ENCODE peak calls at places on chromosomes 3 and 15, in seven cellular contexts. N, F, U, Z, J, X and V are unnamed samples.

GRCh38 chr3:40317061-40317676 is 7.7 kb downstream of the EIF1B start:
- DNase-seq in U (peak; percentile 40), J (peak; percentile 81), F (peak; percentile 71), X (peak; percentile 33), Z (peak; percentile 81), N (no peak), V (no peak)

GRCh38 chr3:122313261-122313660 is 11.8 kb upstream of the CSTA start:
- DNase-seq in J (peak; percentile 35), Z (peak; percentile 11), N (no peak), F (no peak), X (no peak), U (no peak), V (no peak)

GRCh38 chr3:110568246-110568645 is 503.4 kb upstream of the NECTIN3 start:
- DNase-seq in Z (peak; percentile 82), U (no peak), F (peak; percentile 94), J (peak; percentile 77), N (no peak), X (no peak), V (no peak)

GRCh38 chr3:142947352-142947751 is 16.1 kb downstream of the PAQR9 start:
- DNase-seq in Z (no peak), U (no peak), J (no peak), N (no peak), X (no peak), F (no peak), V (no peak)

GRCh38 chr3:194871143-194871863 is 185.6 kb downstream of the FAM43A start:
- DNase-seq in N (peak; percentile 78), F (peak; percentile 91), J (peak; percentile 85), Z (peak; percentile 82), X (no peak), U (peak; percentile 49), V (no peak)

GRCh38 chr3:51817375-51817774 is 38.3 kb upstream of the IQCF6 start:
- DNase-seq in J (no peak), X (no peak), N (no peak), U (no peak), Z (no peak), F (no peak), V (no peak)

GRCh38 chr3:42063886-42064285 is 27.3 kb upstream of the TRAK1 start:
- DNase-seq in Z (peak; percentile 68), J (peak; percentile 70), N (no peak), F (peak; percentile 79), U (no peak), X (no peak), V (no peak)

GRCh38 chr3:11539677-11540076 is 104.0 kb downstream of the VGLL4 start:
- DNase-seq in F (no peak), Z (no peak), U (no peak), X (no peak), N (no peak), J (no peak), V (no peak)

GRCh38 chr3:14345496-14346150 is 56.8 kb upstream of the SLC6A6 start:
- DNase-seq in F (peak; percentile 55), Z (no peak), X (no peak), N (no peak), U (no peak), J (peak; percentile 9), V (no peak)

GRCh38 chr3:172138792-172139507 is 99.6 kb downstream of the FNDC3B start:
- DNase-seq in Z (no peak), N (peak; percentile 56), X (no peak), U (peak; percentile 67), J (peak; percentile 47), F (peak; percentile 40), V (no peak)

GRCh38 chr15:99504823-99505551 is 60.8 kb upstream of the MEF2A start:
- DNase-seq in N (no peak), F (peak; percentile 38), X (no peak), U (no peak), Z (peak; percentile 24), J (peak; percentile 35), V (no peak)

GRCh38 chr3:149462653-149463052 is 11.8 kb upstream of the TM4SF4 start:
- DNase-seq in J (no peak), F (peak; percentile 49), U (no peak), N (no peak), X (no peak), Z (no peak), V (no peak)

GRCh38 chr15:90660195-90660995 is 56.8 kb upstream of the BLM start:
- DNase-seq in J (peak; percentile 82), X (peak; percentile 21), U (no peak), N (peak; percentile 83), F (peak; percentile 91), Z (peak; percentile 79), V (no peak)

GRCh38 chr3:31891876-31892455 is 89.1 kb downstream of the OSBPL10 start:
- DNase-seq in J (no peak), U (no peak), X (no peak), N (no peak), F (no peak), Z (no peak), V (no peak)

GRCh38 chr3:14144423-14145075 is 19.7 kb downstream of the TMEM43 start:
- DNase-seq in X (peak; percentile 71), U (peak; percentile 71), N (peak; percentile 73), Z (peak; percentile 99), F (peak; percentile 99), J (peak; percentile 99), V (no peak)

GRCh38 chr3:171718493-171719205 is 91.6 kb downstream of the PLD1 start:
- DNase-seq in X (no peak), F (no peak), U (no peak), J (no peak), Z (no peak), N (no peak), V (no peak)

GRCh38 chr15:94298359-94298758 is 67.0 kb downstream of the MCTP2 start:
- DNase-seq in N (no peak), Z (no peak), J (no peak), U (no peak), X (no peak), F (no peak), V (no peak)

GRCh38 chr3:63303238-63303637 is 25.1 kb downstream of the SYNPR start:
- DNase-seq in Z (no peak), F (no peak), N (no peak), U (no peak), X (no peak), J (no peak), V (no peak)

GRCh38 chr3:132880986-132881385 is 157.2 kb upstream of the TMEM108 start:
- DNase-seq in N (no peak), Z (no peak), U (no peak), X (no peak), F (no peak), J (no peak), V (no peak)

GRCh38 chr3:17800232-17800631 is 57.8 kb upstream of the TBC1D5 start:
- DNase-seq in X (no peak), U (no peak), F (no peak), J (no peak), Z (no peak), N (no peak), V (no peak)

GRCh38 chr3:84978833-84979232 is 20.0 kb downstream of the CADM2 start:
- DNase-seq in N (no peak), F (no peak), Z (no peak), X (no peak), U (no peak), J (no peak), V (no peak)

GRCh38 chr3:28077566-28077965 is 163.9 kb upstream of the CMC1 start:
- DNase-seq in F (peak; percentile 5), U (peak; percentile 11), N (peak; percentile 24), J (peak; percentile 57), Z (peak; percentile 18), X (no peak), V (peak; percentile 31)

GRCh38 chr3:33287672-33288282 is 10.5 kb downstream of the FBXL2 start:
- DNase-seq in Z (no peak), U (no peak), N (no peak), X (no peak), F (no peak), J (no peak), V (no peak)
- H3K27ac ChIP-seq in Z (no peak overlapping the region), U (no peak overlapping the region), N (no peak overlapping the region), X (no peak overlapping the region), F (no peak overlapping the region), J (no peak overlapping the region), V (no peak overlapping the region)

GRCh38 chr15:50893976-50894375 is 14.5 kb upstream of the AP4E1 start:
- DNase-seq in J (no peak), Z (no peak), X (no peak), F (no peak), N (no peak), U (no peak), V (no peak)
- H3K9me3 ChIP-seq in J (no peaks in the 10 kb centered on the region), Z (no peaks in the 10 kb centered on the region), X (peaks cover 4% of the 10 kb centered on the region), F (peaks cover 5% of the 10 kb centered on the region), N (no peaks in the 10 kb centered on the region), U (no peaks in the 10 kb centered on the region), V (no peaks in the 10 kb centered on the region)

DNA sequence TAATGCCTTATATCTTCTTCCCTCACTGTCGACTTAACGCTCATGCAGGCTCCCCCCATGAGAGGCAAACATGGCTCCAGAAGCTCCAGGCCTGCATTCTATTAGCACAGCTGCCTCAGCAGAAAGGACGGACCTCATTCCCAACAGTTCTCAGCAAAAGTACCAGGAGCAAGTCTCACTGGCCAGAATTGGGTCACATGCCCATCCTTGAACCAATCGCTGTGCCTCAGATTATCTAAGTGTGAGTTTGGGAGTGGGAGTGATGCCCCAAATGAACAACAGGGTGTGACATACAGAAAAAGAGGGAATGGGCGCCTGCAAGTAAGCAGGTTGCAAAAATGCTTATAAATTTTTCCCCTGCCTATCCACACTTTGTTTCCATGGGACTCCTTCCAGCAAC is 4.3 kb upstream of the RAD18 start:
- DNase-seq in U (no peak), N (no peak), F (no peak), Z (no peak), J (no peak), X (no peak), V (no peak)
- H3K4me1 ChIP-seq in U (peaks cover 10% of the 10 kb centered on the region), N (peaks cover 8% of the 10 kb centered on the region), F (peaks cover 3% of the 10 kb centered on the region), Z (no peaks in the 10 kb centered on the region), J (peaks cover 3% of the 10 kb centered on the region), X (peaks cover 8% of the 10 kb centered on the region), V (no peaks in the 10 kb centered on the region)

GRCh38 chr3:191327526-191327925 is 1.7 kb upstream of the CCDC50 start:
- DNase-seq in Z (no peak), X (no peak), U (no peak), N (no peak), J (no peak), F (no peak), V (no peak)

GRCh38 chr3:191330309-191330712 is at the start of gene UTS2B:
- DNase-seq in F (peak; percentile 93), X (no peak), J (peak; percentile 75), N (no peak), Z (peak; percentile 83), U (no peak), V (no peak)

GRCh38 chr3:191328963-191329653 is at the start of gene CCDC50:
- DNase-seq in N (peak; percentile 92), U (peak; percentile 91), J (peak; percentile 81), X (peak; percentile 43), F (peak; percentile 72), Z (peak; percentile 78), V (peak; percentile 27)

GRCh38 chr3:191329654-191330308 is 545 bp downstream of the UTS2B start:
- DNase-seq in J (peak; percentile 64), F (peak; percentile 71), X (peak; percentile 17), Z (peak; percentile 74), N (peak; percentile 58), U (peak; percentile 56), V (peak; percentile 25)

DNA sequence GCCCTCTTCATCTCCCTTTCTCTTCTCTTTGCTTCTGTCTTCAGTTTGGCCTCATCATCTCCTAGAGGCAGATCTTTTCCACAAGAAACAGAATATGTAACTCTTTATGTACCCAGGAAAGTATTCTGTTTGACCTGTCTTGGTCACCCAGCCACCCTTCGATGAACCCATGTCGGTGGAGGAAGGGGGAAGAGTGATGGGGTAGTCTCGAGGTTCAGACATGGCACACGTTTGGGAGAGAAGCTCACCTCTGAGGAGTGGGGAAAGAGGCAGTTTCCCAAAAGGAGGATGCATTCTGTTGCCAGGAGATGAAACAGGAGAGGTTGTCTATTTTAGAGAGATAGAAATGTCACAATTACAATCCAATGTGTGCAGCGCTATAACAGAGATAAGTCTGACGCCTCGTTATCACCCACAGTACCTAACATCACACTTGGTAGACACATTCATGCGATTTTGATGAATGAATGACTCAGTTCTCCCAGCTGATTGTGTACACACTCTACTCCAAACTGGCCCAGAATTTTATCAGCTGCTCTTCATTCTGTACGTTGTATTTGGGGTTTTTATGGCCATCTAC is 721 bp upstream of the CCDC50 start:
- DNase-seq in X (no peak), Z (no peak), F (no peak), N (no peak), U (no peak), J (no peak), V (no peak)
- H3K27ac ChIP-seq in X (peak overlapping the region; percentile 33), Z (peak overlapping the region; percentile 94), F (peak overlapping the region; percentile 100), N (peak overlapping the region; percentile 98), U (peak overlapping the region; percentile 93), J (peak overlapping the region; percentile 94), V (no peak overlapping the region)